ENCODE peak calls at places on chromosomes 12 and 14, in six cellular contexts. L is testis, C is ovary, B is SJSA1, K is heart right ventricle, A is mesenchymal stem cell. T is an unnamed sample.

GRCh38 chr12:132596016-132596415 is 14.4 kb downstream of the LRCOL1 start:
- DNase-seq in L (no peak), B (no peak), A (peak; percentile 82), K (no peak), C (no peak), T (peak; percentile 50)

GRCh38 chr14:24338843-24339242 is 948 bp downstream of the RIPK3 start:
- DNase-seq in C (no peak), K (no peak), A (no peak), L (no peak), B (no peak), T (no peak)

GRCh38 chr12:20370001-20370381 is 1.7 kb downstream of the PDE3A start:
- DNase-seq in L (peak; percentile 36), K (no peak), B (no peak), A (peak; percentile 32), C (peak; percentile 52), T (peak; percentile 8)

GRCh38 chr14:39232554-39233415 is 930 bp upstream of the MIA2 start:
- DNase-seq in L (no peak), B (peak; percentile 19), A (peak; percentile 85), C (peak; percentile 21), K (no peak), T (peak; percentile 19)

GRCh38 chr12:95700316-95700785 is 90.2 kb downstream of the NTN4 start:
- DNase-seq in B (peak; percentile 75), A (peak; percentile 47), K (no peak), C (no peak), L (no peak), T (peak; percentile 97)

GRCh38 chr12:30440826-30441602 is 254.7 kb downstream of the IPO8 start:
- DNase-seq in K (no peak), C (no peak), L (peak; percentile 20), B (no peak), A (peak; percentile 64), T (peak; percentile 11)

GRCh38 chr12:50314629-50315312 is 31.5 kb upstream of the LIMA1 start:
- DNase-seq in K (no peak), L (no peak), B (peak; percentile 59), A (peak; percentile 71), C (no peak), T (no peak)

GRCh38 chr12:115388139-115388538 is 704.2 kb upstream of the TBX3 start:
- DNase-seq in K (no peak), B (no peak), A (no peak), C (no peak), L (no peak), T (no peak)

GRCh38 chr14:106039400-106039799 is 513.0 kb downstream of the TMEM121 start:
- DNase-seq in K (no peak), B (no peak), L (no peak), A (no peak), C (no peak), T (no peak)

GRCh38 chr14:106044949-106045596 is 518.7 kb downstream of the TMEM121 start:
- DNase-seq in B (no peak), C (no peak), K (peak; percentile 31), L (peak; percentile 73), A (no peak), T (peak; percentile 47)

GRCh38 chr14:106044515-106044914 is 518.1 kb downstream of the TMEM121 start:
- DNase-seq in K (no peak), A (no peak), B (no peak), L (no peak), C (no peak), T (no peak)
- H3K9me3 ChIP-seq in K (no peaks in the 10 kb centered on the region), A (no peaks in the 10 kb centered on the region), B (no peaks in the 10 kb centered on the region), L (no peaks in the 10 kb centered on the region), C (no peaks in the 10 kb centered on the region), T (no peaks in the 10 kb centered on the region)

DNA sequence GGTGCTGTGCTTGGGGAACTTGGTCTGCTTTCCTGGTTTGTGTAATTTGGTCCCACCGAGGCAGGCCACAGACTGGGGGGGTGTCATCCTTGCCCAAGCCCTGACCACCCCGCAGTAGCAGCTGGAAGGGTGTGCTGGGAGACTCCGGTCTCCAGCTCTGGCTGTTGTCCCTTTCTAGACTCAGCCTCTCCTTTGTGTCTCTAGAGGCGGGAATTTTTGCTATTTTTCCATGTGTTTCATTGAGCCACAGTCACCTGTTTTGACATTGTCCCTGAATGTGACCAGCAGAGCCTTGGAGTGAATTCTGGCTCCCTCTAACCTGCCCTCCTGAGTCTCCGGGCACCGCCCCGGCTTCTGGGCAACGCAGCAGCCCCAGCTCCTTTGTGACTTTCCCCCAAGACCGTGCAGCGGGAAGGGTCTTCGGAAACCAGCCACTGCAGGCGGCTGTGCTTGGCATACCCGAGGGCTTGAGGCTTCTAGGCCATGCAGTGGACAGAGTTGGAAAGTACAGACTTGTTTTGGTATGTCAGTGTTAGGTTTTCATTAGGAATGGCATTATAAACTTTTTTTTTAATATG is 98.6 kb downstream of the TNFAIP2 start:
- DNase-seq in A (no peak), C (no peak), K (no peak), L (no peak), B (no peak), T (no peak)
- H3K36me3 ChIP-seq in A (no peaks in the 10 kb centered on the region), C (no peaks in the 10 kb centered on the region), K (no peaks in the 10 kb centered on the region), L (no peaks in the 10 kb centered on the region), B (no peaks in the 10 kb centered on the region), T (no peaks in the 10 kb centered on the region)

GRCh38 chr12:73186272-73186671 is 914.1 kb downstream of the TRHDE start:
- DNase-seq in K (no peak), C (no peak), B (no peak), L (no peak), A (no peak), T (no peak)
- H3K9me3 ChIP-seq in K (no peaks in the 10 kb centered on the region), C (no peaks in the 10 kb centered on the region), B (peaks cover 9% of the 10 kb centered on the region), L (no peaks in the 10 kb centered on the region), A (peaks cover 48% of the 10 kb centered on the region), T (peaks cover 9% of the 10 kb centered on the region)

GRCh38 chr14:61364243-61364642 is 42.9 kb downstream of the PRKCH start:
- DNase-seq in B (no peak), A (no peak), K (no peak), L (no peak), C (no peak), T (no peak)

GRCh38 chr14:61362072-61362750 is 40.8 kb downstream of the PRKCH start:
- DNase-seq in L (no peak), A (no peak), C (no peak), K (no peak), B (peak; percentile 29), T (no peak)

GRCh38 chr14:61369097-61369496 is 47.7 kb downstream of the PRKCH start:
- DNase-seq in A (no peak), K (no peak), L (no peak), B (no peak), C (no peak), T (no peak)

GRCh38 chr14:61368061-61368710 is 46.8 kb downstream of the PRKCH start:
- DNase-seq in A (no peak), C (no peak), K (no peak), L (no peak), B (no peak), T (peak; percentile 16)

DNA sequence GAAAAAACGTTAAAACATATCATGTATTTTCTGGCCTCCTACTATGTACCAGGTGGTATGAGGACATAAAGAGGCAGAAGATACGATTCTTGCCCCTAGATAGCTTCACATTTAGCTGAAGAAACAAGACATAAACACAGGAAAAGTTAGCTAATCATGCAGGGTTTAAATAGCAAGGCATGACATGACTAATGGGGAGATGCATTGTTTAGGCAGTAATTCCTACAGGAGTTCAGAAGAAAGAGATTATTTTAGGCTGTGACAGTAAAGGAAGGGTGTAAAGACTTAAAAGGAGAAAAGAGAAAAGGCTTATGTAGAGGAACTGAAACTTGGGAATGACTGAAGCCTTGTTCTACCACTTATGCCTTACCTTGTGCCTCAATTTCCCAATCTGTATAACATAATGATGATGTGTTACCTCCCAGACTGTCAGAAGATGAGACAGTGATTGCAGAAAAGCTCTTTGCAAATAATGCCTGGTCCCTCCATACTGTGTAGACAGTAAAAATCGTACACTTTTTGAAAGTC is 44.4 kb downstream of the PRKCH start:
- DNase-seq in C (no peak), L (no peak), K (no peak), A (no peak), B (peak; percentile 23), T (no peak)
- H3K36me3 ChIP-seq in C (no peaks in the 10 kb centered on the region), L (no peaks in the 10 kb centered on the region), K (no peaks in the 10 kb centered on the region), A (no peaks in the 10 kb centered on the region), B (no peaks in the 10 kb centered on the region), T (no peaks in the 10 kb centered on the region)

DNA sequence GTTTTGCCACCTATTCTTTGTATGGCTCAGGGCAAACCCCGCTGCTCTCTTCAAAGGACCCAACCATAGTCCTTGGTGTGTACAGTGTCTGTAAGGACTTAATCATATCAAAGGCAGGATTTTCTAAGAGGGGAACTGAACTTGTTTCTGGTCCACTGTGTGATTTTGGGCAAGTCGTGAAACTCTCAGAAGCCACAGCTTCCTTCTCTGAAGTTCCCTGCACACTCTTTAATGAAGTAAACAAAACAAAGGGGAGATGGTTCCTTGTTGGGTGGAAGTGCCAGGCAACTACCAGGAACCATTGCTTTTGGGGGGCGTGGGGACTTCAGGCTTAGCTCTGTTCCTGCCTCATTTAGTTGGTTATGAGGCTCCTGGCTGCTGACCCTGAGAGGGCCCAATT is 152.4 kb downstream of the VRK1 start:
- DNase-seq in A (no peak), K (no peak), C (no peak), B (no peak), L (no peak), T (no peak)
- H3K9me3 ChIP-seq in A (no peaks in the 10 kb centered on the region), K (no peaks in the 10 kb centered on the region), C (no peaks in the 10 kb centered on the region), B (no peaks in the 10 kb centered on the region), L (no peaks in the 10 kb centered on the region), T (no peaks in the 10 kb centered on the region)

GRCh38 chr12:56599797-56600196 is 30.3 kb downstream of the BAZ2A start:
- DNase-seq in K (no peak), B (no peak), C (no peak), L (no peak), A (no peak), T (no peak)

GRCh38 chr12:56601503-56601902 is 28.6 kb downstream of the BAZ2A start:
- DNase-seq in A (no peak), L (no peak), C (no peak), B (no peak), K (no peak), T (no peak)

GRCh38 chr12:56600753-56601152 is 29.4 kb downstream of the BAZ2A start:
- DNase-seq in C (no peak), B (no peak), L (no peak), A (no peak), K (no peak), T (no peak)

GRCh38 chr12:56599041-56599440 is 31.1 kb downstream of the BAZ2A start:
- DNase-seq in K (no peak), L (no peak), A (no peak), C (no peak), B (no peak), T (no peak)

GRCh38 chr12:56602239-56602638 is 27.9 kb downstream of the BAZ2A start:
- DNase-seq in K (no peak), L (no peak), C (no peak), A (no peak), B (no peak), T (no peak)
- H3K36me3 ChIP-seq in K (peaks cover 95% of the 10 kb centered on the region), L (no peaks in the 10 kb centered on the region), C (no peaks in the 10 kb centered on the region), A (peaks cover 100% of the 10 kb centered on the region), B (peaks cover 96% of the 10 kb centered on the region), T (peaks cover 89% of the 10 kb centered on the region)

GRCh38 chr12:34368079-34368478 is 345.8 kb downstream of the ALG10 start:
- DNase-seq in B (no peak), C (no peak), K (no peak), A (no peak), L (no peak), T (no peak)
- H3K9me3 ChIP-seq in B (peaks cover 26% of the 10 kb centered on the region), C (peaks cover 3% of the 10 kb centered on the region), K (no peaks in the 10 kb centered on the region), A (no peaks in the 10 kb centered on the region), L (no peaks in the 10 kb centered on the region), T (no peaks in the 10 kb centered on the region)

GRCh38 chr12:121822393-121823100 is 18.7 kb downstream of the SETD1B start:
- DNase-seq in K (no peak), C (no peak), A (no peak), L (no peak), B (no peak), T (no peak)
- H3K36me3 ChIP-seq in K (peaks cover 77% of the 10 kb centered on the region), C (no peaks in the 10 kb centered on the region), A (peaks cover 75% of the 10 kb centered on the region), L (no peaks in the 10 kb centered on the region), B (peaks cover 64% of the 10 kb centered on the region), T (peaks cover 62% of the 10 kb centered on the region)

GRCh38 chr12:129716825-129717224 is 187.0 kb downstream of the TMEM132D start:
- DNase-seq in C (no peak), A (no peak), B (no peak), K (no peak), L (no peak), T (no peak)
- H3K9me3 ChIP-seq in C (no peaks in the 10 kb centered on the region), A (peaks cover 36% of the 10 kb centered on the region), B (peaks cover 2% of the 10 kb centered on the region), K (no peaks in the 10 kb centered on the region), L (no peaks in the 10 kb centered on the region), T (no peaks in the 10 kb centered on the region)